ENCODE peak calls at places on chromosomes 12 and 14, in eight cellular contexts. One of them, this sample, is unnamed.

GRCh38 chr14:90514015-90514398 is 117.2 kb downstream of the CALM1 start:
- DNase-seq in lower lobe of right lung: no peak
- DNase-seq in Calu3: no peak
- DNase-seq in neuronal stem cell: no peak
- DNase-seq in BJ: no peak
- DNase-seq in AG08396: no peak
- DNase-seq in nephron progenitor cell: no peak
- DNase-seq in brain microvascular endothelial cell: no peak
- DNase-seq in this sample: no peak

GRCh38 chr12:111025792-111026430 is 105.5 kb upstream of the MYL2 start:
- DNase-seq in lower lobe of right lung: no peak
- DNase-seq in Calu3: no peak
- DNase-seq in neuronal stem cell: no peak
- DNase-seq in BJ: no peak
- DNase-seq in AG08396: no peak
- DNase-seq in nephron progenitor cell: no peak
- DNase-seq in brain microvascular endothelial cell: no peak
- DNase-seq in this sample: no peak

GRCh38 chr12:22625671-22626251 is 790 bp downstream of the ETNK1 start:
- DNase-seq in lower lobe of right lung: peak; percentile 45
- DNase-seq in Calu3: peak; percentile 43
- DNase-seq in neuronal stem cell: peak; percentile 61
- DNase-seq in BJ: no peak
- DNase-seq in AG08396: peak; percentile 22
- DNase-seq in nephron progenitor cell: peak; percentile 47
- DNase-seq in brain microvascular endothelial cell: peak; percentile 27
- DNase-seq in this sample: peak; percentile 38

GRCh38 chr12:71069317-71069716 is 88.5 kb downstream of the TSPAN8 start:
- DNase-seq in lower lobe of right lung: no peak
- DNase-seq in Calu3: no peak
- DNase-seq in neuronal stem cell: no peak
- DNase-seq in BJ: no peak
- DNase-seq in AG08396: no peak
- DNase-seq in nephron progenitor cell: no peak
- DNase-seq in brain microvascular endothelial cell: no peak
- DNase-seq in this sample: no peak

GRCh38 chr12:124036117-124037109 is 63.4 kb downstream of the ZNF664 start:
- DNase-seq in lower lobe of right lung: no peak
- DNase-seq in Calu3: peak; percentile 50
- DNase-seq in neuronal stem cell: peak; percentile 36
- DNase-seq in BJ: no peak
- DNase-seq in AG08396: peak; percentile 60
- DNase-seq in nephron progenitor cell: peak; percentile 51
- DNase-seq in brain microvascular endothelial cell: no peak
- DNase-seq in this sample: peak; percentile 35

GRCh38 chr12:7130791-7131501 is 775 bp downstream of the CLSTN3 start:
- DNase-seq in lower lobe of right lung: peak; percentile 69
- DNase-seq in Calu3: peak; percentile 61
- DNase-seq in neuronal stem cell: no peak
- DNase-seq in BJ: no peak
- DNase-seq in AG08396: peak; percentile 63
- DNase-seq in nephron progenitor cell: peak; percentile 70
- DNase-seq in brain microvascular endothelial cell: no peak
- DNase-seq in this sample: peak; percentile 53

GRCh38 chr12:79373896-79374499 is 316.8 kb downstream of the PAWR start:
- DNase-seq in lower lobe of right lung: no peak
- DNase-seq in Calu3: peak; percentile 72
- DNase-seq in neuronal stem cell: no peak
- DNase-seq in BJ: no peak
- DNase-seq in AG08396: peak; percentile 59
- DNase-seq in nephron progenitor cell: peak; percentile 52
- DNase-seq in brain microvascular endothelial cell: peak; percentile 26
- DNase-seq in this sample: peak; percentile 37

GRCh38 chr14:52363001-52363704 is 49.0 kb downstream of the PTGER2 start:
- DNase-seq in lower lobe of right lung: no peak
- DNase-seq in Calu3: no peak
- DNase-seq in neuronal stem cell: no peak
- DNase-seq in BJ: no peak
- DNase-seq in AG08396: no peak
- DNase-seq in nephron progenitor cell: no peak
- DNase-seq in brain microvascular endothelial cell: no peak
- DNase-seq in this sample: no peak

GRCh38 chr14:53615254-53615653 is 341.4 kb downstream of the BMP4 start:
- DNase-seq in lower lobe of right lung: no peak
- DNase-seq in Calu3: no peak
- DNase-seq in neuronal stem cell: no peak
- DNase-seq in BJ: no peak
- DNase-seq in AG08396: no peak
- DNase-seq in nephron progenitor cell: no peak
- DNase-seq in brain microvascular endothelial cell: no peak
- DNase-seq in this sample: no peak

GRCh38 chr14:56799327-56799645 is 11.0 kb downstream of the OTX2 start:
- DNase-seq in lower lobe of right lung: no peak
- DNase-seq in Calu3: no peak
- DNase-seq in neuronal stem cell: no peak
- DNase-seq in BJ: no peak
- DNase-seq in AG08396: no peak
- DNase-seq in nephron progenitor cell: no peak
- DNase-seq in brain microvascular endothelial cell: no peak
- DNase-seq in this sample: no peak

GRCh38 chr12:65948320-65949008 is 124.2 kb downstream of the HMGA2 start:
- DNase-seq in lower lobe of right lung: peak; percentile 45
- DNase-seq in Calu3: peak; percentile 86
- DNase-seq in neuronal stem cell: no peak
- DNase-seq in BJ: peak; percentile 73
- DNase-seq in AG08396: peak; percentile 66
- DNase-seq in nephron progenitor cell: no peak
- DNase-seq in brain microvascular endothelial cell: peak; percentile 89
- DNase-seq in this sample: peak; percentile 96

GRCh38 chr12:84502180-84502857 is 410.3 kb downstream of the SLC6A15 start:
- DNase-seq in lower lobe of right lung: no peak
- DNase-seq in Calu3: no peak
- DNase-seq in neuronal stem cell: no peak
- DNase-seq in BJ: no peak
- DNase-seq in AG08396: no peak
- DNase-seq in nephron progenitor cell: no peak
- DNase-seq in brain microvascular endothelial cell: no peak
- DNase-seq in this sample: no peak

GRCh38 chr12:29730481-29730880 is 53.3 kb downstream of the TMTC1 start:
- DNase-seq in lower lobe of right lung: no peak
- DNase-seq in Calu3: no peak
- DNase-seq in neuronal stem cell: no peak
- DNase-seq in BJ: no peak
- DNase-seq in AG08396: no peak
- DNase-seq in nephron progenitor cell: no peak
- DNase-seq in brain microvascular endothelial cell: no peak
- DNase-seq in this sample: no peak

GRCh38 chr14:54713364-54713763 is 146.4 kb downstream of the SAMD4A start:
- DNase-seq in lower lobe of right lung: no peak
- DNase-seq in Calu3: no peak
- DNase-seq in neuronal stem cell: no peak
- DNase-seq in BJ: peak; percentile 39
- DNase-seq in AG08396: peak; percentile 63
- DNase-seq in nephron progenitor cell: no peak
- DNase-seq in brain microvascular endothelial cell: no peak
- DNase-seq in this sample: no peak

GRCh38 chr14:99272669-99273024 is 650 bp upstream of the BCL11B start:
- DNase-seq in lower lobe of right lung: no peak
- DNase-seq in Calu3: no peak
- DNase-seq in neuronal stem cell: no peak
- DNase-seq in BJ: no peak
- DNase-seq in AG08396: peak; percentile 30
- DNase-seq in nephron progenitor cell: no peak
- DNase-seq in brain microvascular endothelial cell: no peak
- DNase-seq in this sample: no peak

GRCh38 chr12:11564984-11565651 is 84.4 kb upstream of the ETV6 start:
- DNase-seq in lower lobe of right lung: no peak
- DNase-seq in Calu3: no peak
- DNase-seq in neuronal stem cell: no peak
- DNase-seq in BJ: no peak
- DNase-seq in AG08396: no peak
- DNase-seq in nephron progenitor cell: no peak
- DNase-seq in brain microvascular endothelial cell: no peak
- DNase-seq in this sample: no peak

GRCh38 chr12:22518998-22519397 is 25.3 kb downstream of the C2CD5 start:
- DNase-seq in lower lobe of right lung: no peak
- DNase-seq in Calu3: no peak
- DNase-seq in neuronal stem cell: no peak
- DNase-seq in BJ: no peak
- DNase-seq in AG08396: no peak
- DNase-seq in nephron progenitor cell: no peak
- DNase-seq in brain microvascular endothelial cell: peak; percentile 69
- DNase-seq in this sample: no peak

GRCh38 chr12:115636546-115636945 is 640.9 kb downstream of the MED13L start:
- DNase-seq in lower lobe of right lung: no peak
- DNase-seq in Calu3: no peak
- DNase-seq in neuronal stem cell: no peak
- DNase-seq in BJ: no peak
- DNase-seq in AG08396: no peak
- DNase-seq in nephron progenitor cell: no peak
- DNase-seq in brain microvascular endothelial cell: no peak
- DNase-seq in this sample: no peak

GRCh38 chr12:119803391-119803791 is 73.7 kb downstream of the CIT start:
- DNase-seq in lower lobe of right lung: no peak
- DNase-seq in Calu3: no peak
- DNase-seq in neuronal stem cell: peak; percentile 38
- DNase-seq in BJ: no peak
- DNase-seq in AG08396: peak; percentile 34
- DNase-seq in nephron progenitor cell: peak; percentile 47
- DNase-seq in brain microvascular endothelial cell: peak; percentile 47
- DNase-seq in this sample: peak; percentile 79

GRCh38 chr14:96153003-96153402 is 51.6 kb upstream of the BDKRB2 start:
- DNase-seq in lower lobe of right lung: no peak
- DNase-seq in Calu3: no peak
- DNase-seq in neuronal stem cell: no peak
- DNase-seq in BJ: no peak
- DNase-seq in AG08396: no peak
- DNase-seq in nephron progenitor cell: no peak
- DNase-seq in brain microvascular endothelial cell: no peak
- DNase-seq in this sample: no peak

GRCh38 chr14:102524451-102525212 is 15.1 kb upstream of the ANKRD9 start:
- DNase-seq in lower lobe of right lung: peak; percentile 99
- DNase-seq in Calu3: peak; percentile 99
- DNase-seq in neuronal stem cell: peak; percentile 97
- DNase-seq in BJ: peak; percentile 90
- DNase-seq in AG08396: peak; percentile 99
- DNase-seq in nephron progenitor cell: peak; percentile 100
- DNase-seq in brain microvascular endothelial cell: peak; percentile 99
- DNase-seq in this sample: peak; percentile 99

GRCh38 chr12:104312654-104313053 is 9.1 kb downstream of the EID3 start:
- DNase-seq in lower lobe of right lung: no peak
- DNase-seq in Calu3: no peak
- DNase-seq in neuronal stem cell: no peak
- DNase-seq in BJ: no peak
- DNase-seq in AG08396: no peak
- DNase-seq in nephron progenitor cell: no peak
- DNase-seq in brain microvascular endothelial cell: no peak
- DNase-seq in this sample: no peak

GRCh38 chr12:26940820-26941219 is 2.5 kb downstream of the FGFR1OP2 start:
- DNase-seq in lower lobe of right lung: no peak
- DNase-seq in Calu3: no peak
- DNase-seq in neuronal stem cell: no peak
- DNase-seq in BJ: no peak
- DNase-seq in AG08396: no peak
- DNase-seq in nephron progenitor cell: no peak
- DNase-seq in brain microvascular endothelial cell: peak; percentile 14
- DNase-seq in this sample: peak; percentile 50

GRCh38 chr14:68941820-68942219 is 37.3 kb downstream of the ACTN1 start:
- DNase-seq in lower lobe of right lung: no peak
- DNase-seq in Calu3: peak; percentile 84
- DNase-seq in neuronal stem cell: no peak
- DNase-seq in BJ: peak; percentile 84
- DNase-seq in AG08396: peak; percentile 79
- DNase-seq in nephron progenitor cell: no peak
- DNase-seq in brain microvascular endothelial cell: peak; percentile 97
- DNase-seq in this sample: peak; percentile 95

GRCh38 chr12:62785941-62786559 is 148.9 kb downstream of the PPM1H start:
- DNase-seq in lower lobe of right lung: no peak
- DNase-seq in Calu3: peak; percentile 77
- DNase-seq in neuronal stem cell: no peak
- DNase-seq in BJ: peak; percentile 90
- DNase-seq in AG08396: peak; percentile 22
- DNase-seq in nephron progenitor cell: no peak
- DNase-seq in brain microvascular endothelial cell: peak; percentile 93
- DNase-seq in this sample: peak; percentile 97

GRCh38 chr12:50786498-50787231 is 22.8 kb downstream of the ATF1 start:
- DNase-seq in lower lobe of right lung: no peak
- DNase-seq in Calu3: peak; percentile 58
- DNase-seq in neuronal stem cell: no peak
- DNase-seq in BJ: peak; percentile 94
- DNase-seq in AG08396: peak; percentile 71
- DNase-seq in nephron progenitor cell: no peak
- DNase-seq in brain microvascular endothelial cell: peak; percentile 86
- DNase-seq in this sample: peak; percentile 99

GRCh38 chr12:49873361-49873934 is 30.3 kb downstream of the FAIM2 start:
- DNase-seq in lower lobe of right lung: no peak
- DNase-seq in Calu3: no peak
- DNase-seq in neuronal stem cell: no peak
- DNase-seq in BJ: peak; percentile 0
- DNase-seq in AG08396: no peak
- DNase-seq in nephron progenitor cell: no peak
- DNase-seq in brain microvascular endothelial cell: no peak
- DNase-seq in this sample: no peak

GRCh38 chr12:51848843-51849735 is 571 bp upstream of the FIGNL2 start:
- DNase-seq in lower lobe of right lung: no peak
- DNase-seq in Calu3: no peak
- DNase-seq in neuronal stem cell: peak; percentile 74
- DNase-seq in BJ: no peak
- DNase-seq in AG08396: no peak
- DNase-seq in nephron progenitor cell: peak; percentile 79
- DNase-seq in brain microvascular endothelial cell: no peak
- DNase-seq in this sample: no peak

GRCh38 chr14:102696332-102696731 is 80.9 kb upstream of the TRAF3 start:
- DNase-seq in lower lobe of right lung: no peak
- DNase-seq in Calu3: no peak
- DNase-seq in neuronal stem cell: no peak
- DNase-seq in BJ: no peak
- DNase-seq in AG08396: no peak
- DNase-seq in nephron progenitor cell: no peak
- DNase-seq in brain microvascular endothelial cell: no peak
- DNase-seq in this sample: no peak

GRCh38 chr12:105072888-105073488 is 11.3 kb downstream of the ALDH1L2 start:
- DNase-seq in lower lobe of right lung: no peak
- DNase-seq in Calu3: no peak
- DNase-seq in neuronal stem cell: no peak
- DNase-seq in BJ: no peak
- DNase-seq in AG08396: no peak
- DNase-seq in nephron progenitor cell: no peak
- DNase-seq in brain microvascular endothelial cell: no peak
- DNase-seq in this sample: no peak

GRCh38 chr12:120588948-120589930 is 8.0 kb upstream of the POP5 start:
- DNase-seq in lower lobe of right lung: no peak
- DNase-seq in Calu3: no peak
- DNase-seq in neuronal stem cell: no peak
- DNase-seq in BJ: no peak
- DNase-seq in AG08396: no peak
- DNase-seq in nephron progenitor cell: no peak
- DNase-seq in brain microvascular endothelial cell: no peak
- DNase-seq in this sample: no peak

GRCh38 chr12:50888666-50889065 is 45.9 kb downstream of the TMPRSS12 start:
- DNase-seq in lower lobe of right lung: no peak
- DNase-seq in Calu3: no peak
- DNase-seq in neuronal stem cell: no peak
- DNase-seq in BJ: no peak
- DNase-seq in AG08396: no peak
- DNase-seq in nephron progenitor cell: no peak
- DNase-seq in brain microvascular endothelial cell: no peak
- DNase-seq in this sample: no peak

GRCh38 chr12:104775731-104776231 is 182.3 kb downstream of the SLC41A2 start:
- DNase-seq in lower lobe of right lung: no peak
- DNase-seq in Calu3: no peak
- DNase-seq in neuronal stem cell: no peak
- DNase-seq in BJ: no peak
- DNase-seq in AG08396: no peak
- DNase-seq in nephron progenitor cell: no peak
- DNase-seq in brain microvascular endothelial cell: no peak
- DNase-seq in this sample: no peak

GRCh38 chr14:102957222-102957621 is 34.8 kb downstream of the AMN start:
- DNase-seq in lower lobe of right lung: no peak
- DNase-seq in Calu3: no peak
- DNase-seq in neuronal stem cell: no peak
- DNase-seq in BJ: no peak
- DNase-seq in AG08396: no peak
- DNase-seq in nephron progenitor cell: no peak
- DNase-seq in brain microvascular endothelial cell: no peak
- DNase-seq in this sample: peak; percentile 11